ENCODE peak calls at places on chromosome 12, in eight cellular contexts. One of them, this sample, is unnamed.

GRCh38 chr12:119229837-119230236 is 51.1 kb downstream of the HSPB8 start:
- DNase-seq in GM12865: peak
- DNase-seq in activated B cell treated with CpG ODN at 0.5 μM for 24 hours: no peak
- DNase-seq in AG04450: peak
- DNase-seq in mucosa of descending colon: peak
- DNase-seq in type B pancreatic cell: no peak
- DNase-seq in body of pancreas: peak
- DNase-seq in PC-9: peak
- DNase-seq in this sample: peak

GRCh38 chr12:54173066-54173726 is 15.6 kb downstream of the SMUG1 start:
- DNase-seq in GM12865: no peak
- DNase-seq in activated B cell treated with CpG ODN at 0.5 μM for 24 hours: no peak
- DNase-seq in AG04450: no peak
- DNase-seq in mucosa of descending colon: peak
- DNase-seq in type B pancreatic cell: no peak
- DNase-seq in body of pancreas: peak
- DNase-seq in PC-9: peak
- DNase-seq in this sample: peak

GRCh38 chr12:95200128-95200973 is 16.9 kb downstream of the FGD6 start:
- DNase-seq in GM12865: no peak
- DNase-seq in activated B cell treated with CpG ODN at 0.5 μM for 24 hours: no peak
- DNase-seq in AG04450: no peak
- DNase-seq in mucosa of descending colon: no peak
- DNase-seq in type B pancreatic cell: no peak
- DNase-seq in body of pancreas: no peak
- DNase-seq in PC-9: no peak
- DNase-seq in this sample: no peak

GRCh38 chr12:89064780-89065179 is 287.5 kb downstream of the DUSP6 start:
- DNase-seq in GM12865: no peak
- DNase-seq in activated B cell treated with CpG ODN at 0.5 μM for 24 hours: no peak
- DNase-seq in AG04450: no peak
- DNase-seq in mucosa of descending colon: no peak
- DNase-seq in type B pancreatic cell: no peak
- DNase-seq in body of pancreas: no peak
- DNase-seq in PC-9: no peak
- DNase-seq in this sample: no peak

GRCh38 chr12:112822056-112822455 is 30.5 kb downstream of the RPH3A start:
- DNase-seq in GM12865: no peak
- DNase-seq in activated B cell treated with CpG ODN at 0.5 μM for 24 hours: no peak
- DNase-seq in AG04450: no peak
- DNase-seq in mucosa of descending colon: no peak
- DNase-seq in type B pancreatic cell: peak
- DNase-seq in body of pancreas: no peak
- DNase-seq in PC-9: no peak
- DNase-seq in this sample: no peak

GRCh38 chr12:46450279-46450748 is 77.7 kb upstream of the SLC38A2 start:
- DNase-seq in GM12865: no peak
- DNase-seq in activated B cell treated with CpG ODN at 0.5 μM for 24 hours: no peak
- DNase-seq in AG04450: no peak
- DNase-seq in mucosa of descending colon: peak
- DNase-seq in type B pancreatic cell: no peak
- DNase-seq in body of pancreas: peak
- DNase-seq in PC-9: no peak
- DNase-seq in this sample: no peak

GRCh38 chr12:47954058-47954457 is 9.3 kb upstream of the TMEM106C start:
- DNase-seq in GM12865: no peak
- DNase-seq in activated B cell treated with CpG ODN at 0.5 μM for 24 hours: no peak
- DNase-seq in AG04450: no peak
- DNase-seq in mucosa of descending colon: peak
- DNase-seq in type B pancreatic cell: no peak
- DNase-seq in body of pancreas: no peak
- DNase-seq in PC-9: peak
- DNase-seq in this sample: no peak

GRCh38 chr12:106586803-106587684 is 4.2 kb downstream of the RFX4 start:
- DNase-seq in GM12865: no peak
- DNase-seq in activated B cell treated with CpG ODN at 0.5 μM for 24 hours: no peak
- DNase-seq in AG04450: no peak
- DNase-seq in mucosa of descending colon: no peak
- DNase-seq in type B pancreatic cell: no peak
- DNase-seq in body of pancreas: peak
- DNase-seq in PC-9: no peak
- DNase-seq in this sample: no peak

GRCh38 chr12:1531160-1531653 is 63.2 kb downstream of the FBXL14 start:
- DNase-seq in GM12865: peak
- DNase-seq in activated B cell treated with CpG ODN at 0.5 μM for 24 hours: peak
- DNase-seq in AG04450: no peak
- DNase-seq in mucosa of descending colon: no peak
- DNase-seq in type B pancreatic cell: no peak
- DNase-seq in body of pancreas: no peak
- DNase-seq in PC-9: peak
- DNase-seq in this sample: peak

GRCh38 chr12:116123511-116124258 is 153.8 kb downstream of the MED13L start:
- DNase-seq in GM12865: peak
- DNase-seq in activated B cell treated with CpG ODN at 0.5 μM for 24 hours: peak
- DNase-seq in AG04450: no peak
- DNase-seq in mucosa of descending colon: peak
- DNase-seq in type B pancreatic cell: no peak
- DNase-seq in body of pancreas: peak
- DNase-seq in PC-9: no peak
- DNase-seq in this sample: peak

GRCh38 chr12:100868487-100868886 is 73.9 kb downstream of the ANO4 start:
- DNase-seq in GM12865: no peak
- DNase-seq in activated B cell treated with CpG ODN at 0.5 μM for 24 hours: no peak
- DNase-seq in AG04450: no peak
- DNase-seq in mucosa of descending colon: no peak
- DNase-seq in type B pancreatic cell: no peak
- DNase-seq in body of pancreas: no peak
- DNase-seq in PC-9: no peak
- DNase-seq in this sample: no peak

GRCh38 chr12:53974084-53975018 is at the start of gene HOTAIR:
- DNase-seq in GM12865: peak
- DNase-seq in activated B cell treated with CpG ODN at 0.5 μM for 24 hours: no peak
- DNase-seq in AG04450: no peak
- DNase-seq in mucosa of descending colon: no peak
- DNase-seq in type B pancreatic cell: no peak
- DNase-seq in body of pancreas: peak
- DNase-seq in PC-9: peak
- DNase-seq in this sample: no peak

GRCh38 chr12:21551811-21552469 is 25.8 kb downstream of the SPX start:
- DNase-seq in GM12865: no peak
- DNase-seq in activated B cell treated with CpG ODN at 0.5 μM for 24 hours: no peak
- DNase-seq in AG04450: no peak
- DNase-seq in mucosa of descending colon: no peak
- DNase-seq in type B pancreatic cell: no peak
- DNase-seq in body of pancreas: no peak
- DNase-seq in PC-9: no peak
- DNase-seq in this sample: no peak

GRCh38 chr12:6807170-6807569 is 14.5 kb upstream of the GPR162 start:
- DNase-seq in GM12865: no peak
- DNase-seq in activated B cell treated with CpG ODN at 0.5 μM for 24 hours: no peak
- DNase-seq in AG04450: no peak
- DNase-seq in mucosa of descending colon: no peak
- DNase-seq in type B pancreatic cell: no peak
- DNase-seq in body of pancreas: no peak
- DNase-seq in PC-9: no peak
- DNase-seq in this sample: no peak

GRCh38 chr12:31896514-31897039 is 62.6 kb upstream of the RESF1 start:
- DNase-seq in GM12865: peak
- DNase-seq in activated B cell treated with CpG ODN at 0.5 μM for 24 hours: peak
- DNase-seq in AG04450: no peak
- DNase-seq in mucosa of descending colon: peak
- DNase-seq in type B pancreatic cell: no peak
- DNase-seq in body of pancreas: no peak
- DNase-seq in PC-9: no peak
- DNase-seq in this sample: no peak

GRCh38 chr12:31900271-31900670 is 58.9 kb upstream of the RESF1 start:
- DNase-seq in GM12865: peak
- DNase-seq in activated B cell treated with CpG ODN at 0.5 μM for 24 hours: no peak
- DNase-seq in AG04450: no peak
- DNase-seq in mucosa of descending colon: no peak
- DNase-seq in type B pancreatic cell: no peak
- DNase-seq in body of pancreas: no peak
- DNase-seq in PC-9: no peak
- DNase-seq in this sample: no peak

GRCh38 chr12:31899136-31899535 is 60.1 kb upstream of the RESF1 start:
- DNase-seq in GM12865: no peak
- DNase-seq in activated B cell treated with CpG ODN at 0.5 μM for 24 hours: no peak
- DNase-seq in AG04450: no peak
- DNase-seq in mucosa of descending colon: no peak
- DNase-seq in type B pancreatic cell: no peak
- DNase-seq in body of pancreas: no peak
- DNase-seq in PC-9: no peak
- DNase-seq in this sample: no peak

GRCh38 chr12:31895449-31896150 is 63.6 kb upstream of the RESF1 start:
- DNase-seq in GM12865: peak
- DNase-seq in activated B cell treated with CpG ODN at 0.5 μM for 24 hours: no peak
- DNase-seq in AG04450: no peak
- DNase-seq in mucosa of descending colon: no peak
- DNase-seq in type B pancreatic cell: no peak
- DNase-seq in body of pancreas: no peak
- DNase-seq in PC-9: no peak
- DNase-seq in this sample: no peak

DNA sequence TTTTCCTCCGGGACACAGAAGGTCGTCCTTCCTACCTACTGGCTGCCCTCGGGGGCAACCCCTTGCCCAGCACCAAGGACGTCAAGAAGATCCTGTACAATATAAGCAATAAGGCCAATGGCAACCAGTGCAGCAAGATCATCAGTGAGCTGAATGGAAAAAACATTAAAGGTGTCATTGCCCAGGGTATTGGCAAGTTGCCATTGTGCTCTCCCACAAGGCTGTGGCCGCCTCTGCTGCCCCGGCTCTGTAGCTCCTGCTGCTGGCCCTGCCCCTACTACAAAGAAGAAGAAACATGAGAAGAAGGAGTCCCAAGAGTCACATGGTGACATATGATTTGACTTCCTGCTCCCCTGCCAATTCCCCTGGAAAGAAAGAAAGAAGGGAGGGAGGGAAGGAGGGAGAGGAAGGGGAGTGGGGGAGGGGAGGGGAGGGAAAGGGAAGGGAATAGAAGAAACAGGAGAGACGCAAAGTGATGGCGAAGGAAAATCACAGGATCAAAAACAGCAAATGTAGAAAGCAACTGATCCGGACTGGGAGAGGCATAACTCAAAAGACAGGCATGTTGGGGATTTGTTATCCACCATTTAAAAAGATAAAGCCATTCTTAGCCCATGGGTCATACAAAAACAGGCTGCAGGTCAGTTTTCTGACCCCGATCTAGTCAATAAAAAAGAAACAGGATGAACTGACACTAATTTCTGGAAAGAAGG is 61.3 kb upstream of the RESF1 start:
- DNase-seq in GM12865: peak
- DNase-seq in activated B cell treated with CpG ODN at 0.5 μM for 24 hours: no peak
- DNase-seq in AG04450: no peak
- DNase-seq in mucosa of descending colon: no peak
- DNase-seq in type B pancreatic cell: no peak
- DNase-seq in body of pancreas: peak
- DNase-seq in PC-9: peak
- DNase-seq in this sample: peak
- TF ChIP-seq CTCF in GM12865: no peak
- TF ChIP-seq CTCF in activated B cell treated with CpG ODN at 0.5 μM for 24 hours: no peak
- TF ChIP-seq CTCF in AG04450: no peak
- TF ChIP-seq CTCF in mucosa of descending colon: no peak
- TF ChIP-seq CTCF in type B pancreatic cell: no peak
- TF ChIP-seq CTCF in body of pancreas: no peak
- TF ChIP-seq CTCF in PC-9: no peak
- TF ChIP-seq CTCF in this sample: no peak

GRCh38 chr12:25422241-25422640 is 130.8 kb downstream of the LMNTD1 start:
- DNase-seq in GM12865: no peak
- DNase-seq in activated B cell treated with CpG ODN at 0.5 μM for 24 hours: no peak
- DNase-seq in AG04450: no peak
- DNase-seq in mucosa of descending colon: no peak
- DNase-seq in type B pancreatic cell: no peak
- DNase-seq in body of pancreas: no peak
- DNase-seq in PC-9: no peak
- DNase-seq in this sample: no peak

GRCh38 chr12:25423355-25423754 is 129.7 kb downstream of the LMNTD1 start:
- DNase-seq in GM12865: no peak
- DNase-seq in activated B cell treated with CpG ODN at 0.5 μM for 24 hours: no peak
- DNase-seq in AG04450: no peak
- DNase-seq in mucosa of descending colon: peak
- DNase-seq in type B pancreatic cell: no peak
- DNase-seq in body of pancreas: peak
- DNase-seq in PC-9: no peak
- DNase-seq in this sample: no peak

GRCh38 chr12:25427328-25428249 is 125.5 kb downstream of the LMNTD1 start:
- DNase-seq in GM12865: no peak
- DNase-seq in activated B cell treated with CpG ODN at 0.5 μM for 24 hours: no peak
- DNase-seq in AG04450: no peak
- DNase-seq in mucosa of descending colon: no peak
- DNase-seq in type B pancreatic cell: no peak
- DNase-seq in body of pancreas: no peak
- DNase-seq in PC-9: no peak
- DNase-seq in this sample: no peak

GRCh38 chr12:25421651-25422150 is 131.4 kb downstream of the LMNTD1 start:
- DNase-seq in GM12865: no peak
- DNase-seq in activated B cell treated with CpG ODN at 0.5 μM for 24 hours: no peak
- DNase-seq in AG04450: no peak
- DNase-seq in mucosa of descending colon: no peak
- DNase-seq in type B pancreatic cell: no peak
- DNase-seq in body of pancreas: no peak
- DNase-seq in PC-9: no peak
- DNase-seq in this sample: no peak

GRCh38 chr12:25424186-25424854 is 128.8 kb downstream of the LMNTD1 start:
- DNase-seq in GM12865: no peak
- DNase-seq in activated B cell treated with CpG ODN at 0.5 μM for 24 hours: no peak
- DNase-seq in AG04450: no peak
- DNase-seq in mucosa of descending colon: no peak
- DNase-seq in type B pancreatic cell: no peak
- DNase-seq in body of pancreas: no peak
- DNase-seq in PC-9: no peak
- DNase-seq in this sample: no peak
- TF ChIP-seq CTCF in GM12865: no peak
- TF ChIP-seq CTCF in activated B cell treated with CpG ODN at 0.5 μM for 24 hours: no peak
- TF ChIP-seq CTCF in AG04450: no peak
- TF ChIP-seq CTCF in mucosa of descending colon: no peak
- TF ChIP-seq CTCF in type B pancreatic cell: no peak
- TF ChIP-seq CTCF in body of pancreas: no peak
- TF ChIP-seq CTCF in PC-9: no peak
- TF ChIP-seq CTCF in this sample: no peak

GRCh38 chr12:13405961-13406703 is 209.6 kb downstream of the EMP1 start:
- DNase-seq in GM12865: no peak
- DNase-seq in activated B cell treated with CpG ODN at 0.5 μM for 24 hours: no peak
- DNase-seq in AG04450: no peak
- DNase-seq in mucosa of descending colon: no peak
- DNase-seq in type B pancreatic cell: no peak
- DNase-seq in body of pancreas: no peak
- DNase-seq in PC-9: no peak
- DNase-seq in this sample: no peak
- TF ChIP-seq CTCF in GM12865: no peak
- TF ChIP-seq CTCF in activated B cell treated with CpG ODN at 0.5 μM for 24 hours: no peak
- TF ChIP-seq CTCF in AG04450: no peak
- TF ChIP-seq CTCF in mucosa of descending colon: no peak
- TF ChIP-seq CTCF in type B pancreatic cell: no peak
- TF ChIP-seq CTCF in body of pancreas: no peak
- TF ChIP-seq CTCF in PC-9: no peak
- TF ChIP-seq CTCF in this sample: no peak

DNA sequence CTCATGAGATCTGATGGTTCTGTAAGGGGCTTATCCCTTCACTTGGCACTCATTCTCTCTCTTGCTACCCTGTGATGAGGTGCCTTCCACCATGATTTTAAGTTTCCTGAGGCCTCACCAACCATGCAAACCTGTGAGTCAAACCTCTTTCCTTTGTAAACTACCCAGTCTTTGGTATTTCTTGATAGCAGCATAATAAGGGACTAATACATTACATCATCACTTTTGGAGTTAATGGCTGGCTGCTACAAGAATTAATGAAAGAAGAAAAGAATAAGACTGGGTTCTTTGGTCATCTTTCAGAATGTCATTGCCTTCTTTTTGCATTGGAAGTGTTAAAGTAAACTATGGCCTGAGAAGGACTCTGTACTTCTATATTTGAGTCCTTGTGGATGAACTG is 5.1 kb upstream of the KIF21A start:
- DNase-seq in GM12865: no peak
- DNase-seq in activated B cell treated with CpG ODN at 0.5 μM for 24 hours: no peak
- DNase-seq in AG04450: no peak
- DNase-seq in mucosa of descending colon: no peak
- DNase-seq in type B pancreatic cell: no peak
- DNase-seq in body of pancreas: no peak
- DNase-seq in PC-9: no peak
- DNase-seq in this sample: no peak
- TF ChIP-seq CTCF in GM12865: no peak
- TF ChIP-seq CTCF in activated B cell treated with CpG ODN at 0.5 μM for 24 hours: no peak
- TF ChIP-seq CTCF in AG04450: no peak
- TF ChIP-seq CTCF in mucosa of descending colon: no peak
- TF ChIP-seq CTCF in type B pancreatic cell: no peak
- TF ChIP-seq CTCF in body of pancreas: no peak
- TF ChIP-seq CTCF in PC-9: no peak
- TF ChIP-seq CTCF in this sample: no peak